ENCODE peak calls at places on chromosome 1, in seven cellular contexts. One of them, this sample, is unnamed.

GRCh38 chr1:67429528-67430357 is 459 bp downstream of the SERBP1 start:
- DNase-seq in H1: no peak
- DNase-seq in mesenchymal stem cell: peak
- DNase-seq in H9: no peak
- DNase-seq in IMR-90: no peak
- DNase-seq in neuronal stem cell: no peak
- DNase-seq in mesendoderm: peak
- DNase-seq in this sample: peak

GRCh38 chr1:66648896-66649597 is 103.2 kb upstream of the DYNLT5 start:
- DNase-seq in IMR-90: no peak
- DNase-seq in H9: no peak
- DNase-seq in H1: no peak
- DNase-seq in neuronal stem cell: no peak
- DNase-seq in mesendoderm: no peak
- DNase-seq in mesenchymal stem cell: no peak
- DNase-seq in this sample: no peak

GRCh38 chr1:180155202-180155682 is 573 bp downstream of the QSOX1 start:
- DNase-seq in IMR-90: no peak
- DNase-seq in H1: no peak
- DNase-seq in mesendoderm: peak
- DNase-seq in H9: no peak
- DNase-seq in neuronal stem cell: no peak
- DNase-seq in mesenchymal stem cell: peak
- DNase-seq in this sample: peak

GRCh38 chr1:228333739-228334115 is 72.9 kb downstream of the TRIM11 start:
- DNase-seq in mesendoderm: no peak
- DNase-seq in neuronal stem cell: no peak
- DNase-seq in H1: no peak
- DNase-seq in IMR-90: no peak
- DNase-seq in mesenchymal stem cell: no peak
- DNase-seq in H9: peak
- DNase-seq in this sample: no peak

GRCh38 chr1:233988963-233989696 is 84.7 kb downstream of the SLC35F3 start:
- DNase-seq in neuronal stem cell: no peak
- DNase-seq in mesendoderm: no peak
- DNase-seq in H9: no peak
- DNase-seq in mesenchymal stem cell: no peak
- DNase-seq in IMR-90: no peak
- DNase-seq in H1: no peak
- DNase-seq in this sample: no peak

GRCh38 chr1:230661976-230662375 is 19.7 kb downstream of the COG2 start:
- DNase-seq in mesendoderm: no peak
- DNase-seq in mesenchymal stem cell: no peak
- DNase-seq in H1: no peak
- DNase-seq in H9: no peak
- DNase-seq in IMR-90: no peak
- DNase-seq in neuronal stem cell: no peak
- DNase-seq in this sample: no peak

GRCh38 chr1:235450886-235451457 is 53.3 kb downstream of the B3GALNT2 start:
- DNase-seq in H9: no peak
- DNase-seq in mesendoderm: peak
- DNase-seq in neuronal stem cell: no peak
- DNase-seq in IMR-90: no peak
- DNase-seq in H1: no peak
- DNase-seq in mesenchymal stem cell: no peak
- DNase-seq in this sample: no peak

GRCh38 chr1:111649227-111649626 is 29.6 kb downstream of the RAP1A start:
- DNase-seq in neuronal stem cell: no peak
- DNase-seq in mesendoderm: no peak
- DNase-seq in H9: no peak
- DNase-seq in IMR-90: no peak
- DNase-seq in H1: no peak
- DNase-seq in mesenchymal stem cell: no peak
- DNase-seq in this sample: no peak

GRCh38 chr1:204685236-204686006 is at the start of gene LRRN2:
- DNase-seq in H1: no peak
- DNase-seq in neuronal stem cell: no peak
- DNase-seq in IMR-90: no peak
- DNase-seq in mesenchymal stem cell: no peak
- DNase-seq in H9: peak
- DNase-seq in mesendoderm: peak
- DNase-seq in this sample: no peak

GRCh38 chr1:227299238-227299637 is 19.1 kb downstream of the CDC42BPA start:
- DNase-seq in H9: no peak
- DNase-seq in IMR-90: peak
- DNase-seq in H1: no peak
- DNase-seq in mesendoderm: peak
- DNase-seq in neuronal stem cell: no peak
- DNase-seq in mesenchymal stem cell: peak
- DNase-seq in this sample: no peak

GRCh38 chr1:220307528-220308100 is 35.4 kb upstream of the RAB3GAP2 start:
- DNase-seq in neuronal stem cell: no peak
- DNase-seq in H9: no peak
- DNase-seq in mesenchymal stem cell: no peak
- DNase-seq in H1: no peak
- DNase-seq in IMR-90: no peak
- DNase-seq in mesendoderm: no peak
- DNase-seq in this sample: no peak

GRCh38 chr1:91799159-91799558 is 86.8 kb downstream of the TGFBR3 start:
- DNase-seq in neuronal stem cell: no peak
- DNase-seq in H9: no peak
- DNase-seq in IMR-90: no peak
- DNase-seq in mesenchymal stem cell: no peak
- DNase-seq in mesendoderm: no peak
- DNase-seq in H1: no peak
- DNase-seq in this sample: no peak
- H3K4ac ChIP-seq in neuronal stem cell: no peak
- H3K4ac ChIP-seq in H9: no peak
- H3K4ac ChIP-seq in IMR-90: no peak
- H3K4ac ChIP-seq in mesenchymal stem cell: no peak
- H3K4ac ChIP-seq in mesendoderm: no peak
- H3K4ac ChIP-seq in H1: no peak
- H3K4ac ChIP-seq in this sample: no peak

DNA sequence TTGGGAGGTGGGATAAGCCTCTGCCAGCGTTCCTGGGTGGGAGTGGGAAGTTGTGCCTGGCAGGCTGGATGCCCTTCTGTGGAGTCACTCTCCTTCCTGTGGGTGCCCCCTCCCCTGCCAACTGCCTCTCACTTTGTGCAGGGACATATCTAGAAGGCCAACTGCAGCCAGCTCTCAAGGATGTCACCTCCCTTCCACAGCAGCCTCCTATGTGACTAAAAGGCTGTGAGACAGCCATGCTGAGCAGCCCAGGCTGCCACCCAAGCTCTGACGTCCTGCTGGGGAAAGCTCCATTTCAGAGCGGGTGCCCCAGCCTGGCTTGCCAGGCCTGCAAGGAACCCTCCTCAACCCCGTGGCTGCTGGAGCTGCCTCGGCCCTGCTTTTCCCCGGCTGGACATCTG is 19.6 kb upstream of the SLC26A9 start:
- DNase-seq in H1: no peak
- DNase-seq in mesendoderm: no peak
- DNase-seq in neuronal stem cell: no peak
- DNase-seq in mesenchymal stem cell: no peak
- DNase-seq in H9: no peak
- DNase-seq in IMR-90: no peak
- DNase-seq in this sample: no peak
- H3K4ac ChIP-seq in H1: no peak
- H3K4ac ChIP-seq in mesendoderm: no peak
- H3K4ac ChIP-seq in neuronal stem cell: no peak
- H3K4ac ChIP-seq in mesenchymal stem cell: no peak
- H3K4ac ChIP-seq in H9: no peak
- H3K4ac ChIP-seq in IMR-90: no peak
- H3K4ac ChIP-seq in this sample: no peak

GRCh38 chr1:200751717-200752116 is 13.0 kb downstream of the CAMSAP2 start:
- DNase-seq in mesendoderm: no peak
- DNase-seq in mesenchymal stem cell: no peak
- DNase-seq in H9: no peak
- DNase-seq in H1: no peak
- DNase-seq in neuronal stem cell: no peak
- DNase-seq in IMR-90: peak
- DNase-seq in this sample: peak

GRCh38 chr1:200753650-200754198 is 15.0 kb downstream of the CAMSAP2 start:
- DNase-seq in H1: no peak
- DNase-seq in IMR-90: no peak
- DNase-seq in mesendoderm: no peak
- DNase-seq in neuronal stem cell: no peak
- DNase-seq in mesenchymal stem cell: no peak
- DNase-seq in H9: no peak
- DNase-seq in this sample: no peak

GRCh38 chr1:200755456-200755855 is 16.8 kb downstream of the CAMSAP2 start:
- DNase-seq in mesendoderm: peak
- DNase-seq in neuronal stem cell: no peak
- DNase-seq in mesenchymal stem cell: no peak
- DNase-seq in IMR-90: no peak
- DNase-seq in H1: no peak
- DNase-seq in H9: no peak
- DNase-seq in this sample: no peak
- H3K4ac ChIP-seq in mesendoderm: no peak
- H3K4ac ChIP-seq in neuronal stem cell: no peak
- H3K4ac ChIP-seq in mesenchymal stem cell: no peak
- H3K4ac ChIP-seq in IMR-90: no peak
- H3K4ac ChIP-seq in H1: no peak
- H3K4ac ChIP-seq in H9: no peak
- H3K4ac ChIP-seq in this sample: no peak

GRCh38 chr1:54051936-54052469 is 1.0 kb downstream of the TMEM59 start:
- DNase-seq in mesendoderm: peak
- DNase-seq in H9: no peak
- DNase-seq in IMR-90: no peak
- DNase-seq in H1: no peak
- DNase-seq in neuronal stem cell: no peak
- DNase-seq in mesenchymal stem cell: no peak
- DNase-seq in this sample: peak

GRCh38 chr1:54052934-54053744 is at the start of the genes TCEANC2 and TMEM59:
- DNase-seq in IMR-90: peak
- DNase-seq in neuronal stem cell: peak
- DNase-seq in mesendoderm: peak
- DNase-seq in H1: peak
- DNase-seq in H9: peak
- DNase-seq in mesenchymal stem cell: peak
- DNase-seq in this sample: peak

GRCh38 chr1:54053745-54054437 is 483 bp downstream of the TCEANC2 start:
- DNase-seq in neuronal stem cell: no peak
- DNase-seq in mesenchymal stem cell: no peak
- DNase-seq in H9: no peak
- DNase-seq in mesendoderm: no peak
- DNase-seq in IMR-90: peak
- DNase-seq in H1: no peak
- DNase-seq in this sample: peak

GRCh38 chr1:54054438-54054749 is 986 bp downstream of the TCEANC2 start:
- DNase-seq in mesendoderm: peak
- DNase-seq in IMR-90: no peak
- DNase-seq in H9: no peak
- DNase-seq in neuronal stem cell: no peak
- DNase-seq in H1: no peak
- DNase-seq in mesenchymal stem cell: no peak
- DNase-seq in this sample: no peak

GRCh38 chr1:54052470-54052933 is 502 bp downstream of the TMEM59 start:
- DNase-seq in mesendoderm: peak
- DNase-seq in neuronal stem cell: peak
- DNase-seq in H9: peak
- DNase-seq in H1: no peak
- DNase-seq in mesenchymal stem cell: peak
- DNase-seq in IMR-90: peak
- DNase-seq in this sample: peak
- H3K4ac ChIP-seq in mesendoderm: no peak
- H3K4ac ChIP-seq in neuronal stem cell: no peak
- H3K4ac ChIP-seq in H9: no peak
- H3K4ac ChIP-seq in H1: no peak
- H3K4ac ChIP-seq in mesenchymal stem cell: peak
- H3K4ac ChIP-seq in IMR-90: peak
- H3K4ac ChIP-seq in this sample: peak

GRCh38 chr1:203369666-203370065 is 18.7 kb upstream of the FMOD start:
- DNase-seq in neuronal stem cell: no peak
- DNase-seq in IMR-90: no peak
- DNase-seq in H1: no peak
- DNase-seq in H9: no peak
- DNase-seq in mesenchymal stem cell: no peak
- DNase-seq in mesendoderm: no peak
- DNase-seq in this sample: no peak

GRCh38 chr1:203374023-203374422 is 23.1 kb upstream of the FMOD start:
- DNase-seq in IMR-90: no peak
- DNase-seq in H1: no peak
- DNase-seq in H9: no peak
- DNase-seq in mesenchymal stem cell: no peak
- DNase-seq in neuronal stem cell: no peak
- DNase-seq in mesendoderm: no peak
- DNase-seq in this sample: no peak

GRCh38 chr1:203373002-203373401 is 22.1 kb upstream of the FMOD start:
- DNase-seq in H1: no peak
- DNase-seq in H9: no peak
- DNase-seq in mesendoderm: no peak
- DNase-seq in mesenchymal stem cell: no peak
- DNase-seq in neuronal stem cell: no peak
- DNase-seq in IMR-90: no peak
- DNase-seq in this sample: no peak

GRCh38 chr1:203368624-203369451 is 17.9 kb upstream of the FMOD start:
- DNase-seq in mesendoderm: peak
- DNase-seq in mesenchymal stem cell: peak
- DNase-seq in IMR-90: peak
- DNase-seq in H9: no peak
- DNase-seq in neuronal stem cell: no peak
- DNase-seq in H1: no peak
- DNase-seq in this sample: no peak

GRCh38 chr1:203371288-203371687 is 20.4 kb upstream of the FMOD start:
- DNase-seq in IMR-90: no peak
- DNase-seq in H1: no peak
- DNase-seq in H9: no peak
- DNase-seq in mesendoderm: no peak
- DNase-seq in mesenchymal stem cell: no peak
- DNase-seq in neuronal stem cell: no peak
- DNase-seq in this sample: no peak
- H3K4ac ChIP-seq in IMR-90: no peak
- H3K4ac ChIP-seq in H1: no peak
- H3K4ac ChIP-seq in H9: no peak
- H3K4ac ChIP-seq in mesendoderm: no peak
- H3K4ac ChIP-seq in mesenchymal stem cell: no peak
- H3K4ac ChIP-seq in neuronal stem cell: no peak
- H3K4ac ChIP-seq in this sample: no peak

GRCh38 chr1:177011508-177011907 is 153.0 kb downstream of the ASTN1 start:
- DNase-seq in H9: no peak
- DNase-seq in neuronal stem cell: no peak
- DNase-seq in IMR-90: no peak
- DNase-seq in H1: no peak
- DNase-seq in mesendoderm: no peak
- DNase-seq in mesenchymal stem cell: no peak
- DNase-seq in this sample: no peak
- H3K4ac ChIP-seq in H9: no peak
- H3K4ac ChIP-seq in neuronal stem cell: no peak
- H3K4ac ChIP-seq in IMR-90: no peak
- H3K4ac ChIP-seq in H1: no peak
- H3K4ac ChIP-seq in mesendoderm: no peak
- H3K4ac ChIP-seq in mesenchymal stem cell: no peak
- H3K4ac ChIP-seq in this sample: no peak

DNA sequence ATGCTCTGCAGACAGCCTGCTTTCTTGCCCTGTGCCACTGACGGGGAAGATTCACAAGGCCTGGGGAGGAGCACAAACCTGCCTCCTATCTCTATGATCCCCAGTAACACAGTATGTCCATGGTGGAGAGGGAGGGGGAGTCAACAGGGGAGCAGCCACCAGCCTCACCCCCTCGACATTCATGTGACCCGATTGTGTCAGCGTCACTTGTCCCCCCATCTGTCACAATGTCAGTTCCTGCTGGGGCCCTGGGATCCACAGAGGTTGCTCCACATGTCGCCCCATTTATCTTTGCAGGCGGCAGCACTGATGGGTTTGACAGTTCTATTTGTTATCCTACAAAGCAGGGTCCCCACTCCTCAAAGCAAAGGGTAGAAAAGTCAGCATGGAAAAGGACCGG is 130.9 kb downstream of the SEC16B start:
- DNase-seq in H1: no peak
- DNase-seq in IMR-90: no peak
- DNase-seq in mesendoderm: no peak
- DNase-seq in neuronal stem cell: no peak
- DNase-seq in H9: no peak
- DNase-seq in mesenchymal stem cell: no peak
- DNase-seq in this sample: no peak
- H3K4ac ChIP-seq in H1: no peak
- H3K4ac ChIP-seq in IMR-90: no peak
- H3K4ac ChIP-seq in mesendoderm: no peak
- H3K4ac ChIP-seq in neuronal stem cell: no peak
- H3K4ac ChIP-seq in H9: no peak
- H3K4ac ChIP-seq in mesenchymal stem cell: no peak
- H3K4ac ChIP-seq in this sample: no peak